ENCODE peak calls at places on chromosomes 6 and 20, in nine cellular contexts. One of them, this sample, is unnamed.

GRCh38 chr20:946826-947225 is 30.7 kb upstream of the ANGPT4 start:
- DNase-seq in adrenal gland: no peak
- DNase-seq in stomach: no peak
- DNase-seq in tibial nerve: no peak
- DNase-seq in transverse colon: no peak
- DNase-seq in esophagus squamous epithelium: no peak
- DNase-seq in breast epithelium: no peak
- DNase-seq in heart left ventricle: no peak
- DNase-seq in uterus: no peak
- DNase-seq in this sample: no peak

GRCh38 chr6:101730954-101731353 is 337.4 kb downstream of the GRIK2 start:
- DNase-seq in transverse colon: no peak
- DNase-seq in stomach: no peak
- DNase-seq in breast epithelium: no peak
- DNase-seq in adrenal gland: no peak
- DNase-seq in esophagus squamous epithelium: no peak
- DNase-seq in uterus: no peak
- DNase-seq in heart left ventricle: no peak
- DNase-seq in tibial nerve: no peak
- DNase-seq in this sample: no peak

GRCh38 chr6:109093732-109094131 is 914 bp downstream of the SESN1 start:
- DNase-seq in uterus: no peak
- DNase-seq in heart left ventricle: no peak
- DNase-seq in tibial nerve: no peak
- DNase-seq in transverse colon: no peak
- DNase-seq in adrenal gland: no peak
- DNase-seq in esophagus squamous epithelium: no peak
- DNase-seq in stomach: no peak
- DNase-seq in breast epithelium: no peak
- DNase-seq in this sample: no peak

GRCh38 chr6:107030151-107030550 is 2.2 kb downstream of the MTRES1 start:
- DNase-seq in transverse colon: no peak
- DNase-seq in uterus: no peak
- DNase-seq in stomach: no peak
- DNase-seq in breast epithelium: no peak
- DNase-seq in tibial nerve: no peak
- DNase-seq in heart left ventricle: no peak
- DNase-seq in adrenal gland: no peak
- DNase-seq in esophagus squamous epithelium: no peak
- DNase-seq in this sample: no peak

GRCh38 chr6:19852090-19852457 is 14.9 kb downstream of the ID4 start:
- DNase-seq in transverse colon: no peak
- DNase-seq in stomach: no peak
- DNase-seq in heart left ventricle: no peak
- DNase-seq in uterus: no peak
- DNase-seq in adrenal gland: no peak
- DNase-seq in esophagus squamous epithelium: no peak
- DNase-seq in breast epithelium: no peak
- DNase-seq in tibial nerve: no peak
- DNase-seq in this sample: no peak

GRCh38 chr20:43006651-43007375 is 182.9 kb downstream of the PTPRT start:
- DNase-seq in heart left ventricle: no peak
- DNase-seq in breast epithelium: no peak
- DNase-seq in esophagus squamous epithelium: no peak
- DNase-seq in stomach: no peak
- DNase-seq in adrenal gland: no peak
- DNase-seq in tibial nerve: no peak
- DNase-seq in uterus: no peak
- DNase-seq in transverse colon: no peak
- DNase-seq in this sample: no peak

GRCh38 chr6:144379356-144379755 is 94.2 kb downstream of the UTRN start:
- DNase-seq in transverse colon: no peak
- DNase-seq in adrenal gland: no peak
- DNase-seq in stomach: no peak
- DNase-seq in uterus: no peak
- DNase-seq in heart left ventricle: no peak
- DNase-seq in esophagus squamous epithelium: no peak
- DNase-seq in breast epithelium: no peak
- DNase-seq in tibial nerve: no peak
- DNase-seq in this sample: no peak

GRCh38 chr6:30359276-30359675 is 14.3 kb downstream of the RPP21 start:
- DNase-seq in uterus: no peak
- DNase-seq in stomach: no peak
- DNase-seq in transverse colon: no peak
- DNase-seq in breast epithelium: no peak
- DNase-seq in heart left ventricle: no peak
- DNase-seq in esophagus squamous epithelium: no peak
- DNase-seq in tibial nerve: no peak
- DNase-seq in adrenal gland: no peak
- DNase-seq in this sample: no peak

GRCh38 chr6:41680182-41680965 is 42.1 kb downstream of the MDFI start:
- DNase-seq in tibial nerve: no peak
- DNase-seq in stomach: no peak
- DNase-seq in heart left ventricle: no peak
- DNase-seq in breast epithelium: no peak
- DNase-seq in adrenal gland: peak; percentile 11
- DNase-seq in esophagus squamous epithelium: no peak
- DNase-seq in uterus: no peak
- DNase-seq in transverse colon: no peak
- DNase-seq in this sample: no peak

GRCh38 chr6:5493806-5494205 is 232.5 kb downstream of the FARS2 start:
- DNase-seq in uterus: no peak
- DNase-seq in transverse colon: no peak
- DNase-seq in heart left ventricle: no peak
- DNase-seq in breast epithelium: no peak
- DNase-seq in adrenal gland: no peak
- DNase-seq in stomach: no peak
- DNase-seq in esophagus squamous epithelium: no peak
- DNase-seq in tibial nerve: no peak
- DNase-seq in this sample: no peak
- TF ChIP-seq POLR2A in uterus: no peak
- TF ChIP-seq POLR2A in transverse colon: no peak
- TF ChIP-seq POLR2A in heart left ventricle: no peak
- TF ChIP-seq POLR2A in breast epithelium: no peak
- TF ChIP-seq POLR2A in adrenal gland: no peak
- TF ChIP-seq POLR2A in stomach: no peak
- TF ChIP-seq POLR2A in esophagus squamous epithelium: no peak
- TF ChIP-seq POLR2A in tibial nerve: no peak
- TF ChIP-seq POLR2A in this sample: no peak

DNA sequence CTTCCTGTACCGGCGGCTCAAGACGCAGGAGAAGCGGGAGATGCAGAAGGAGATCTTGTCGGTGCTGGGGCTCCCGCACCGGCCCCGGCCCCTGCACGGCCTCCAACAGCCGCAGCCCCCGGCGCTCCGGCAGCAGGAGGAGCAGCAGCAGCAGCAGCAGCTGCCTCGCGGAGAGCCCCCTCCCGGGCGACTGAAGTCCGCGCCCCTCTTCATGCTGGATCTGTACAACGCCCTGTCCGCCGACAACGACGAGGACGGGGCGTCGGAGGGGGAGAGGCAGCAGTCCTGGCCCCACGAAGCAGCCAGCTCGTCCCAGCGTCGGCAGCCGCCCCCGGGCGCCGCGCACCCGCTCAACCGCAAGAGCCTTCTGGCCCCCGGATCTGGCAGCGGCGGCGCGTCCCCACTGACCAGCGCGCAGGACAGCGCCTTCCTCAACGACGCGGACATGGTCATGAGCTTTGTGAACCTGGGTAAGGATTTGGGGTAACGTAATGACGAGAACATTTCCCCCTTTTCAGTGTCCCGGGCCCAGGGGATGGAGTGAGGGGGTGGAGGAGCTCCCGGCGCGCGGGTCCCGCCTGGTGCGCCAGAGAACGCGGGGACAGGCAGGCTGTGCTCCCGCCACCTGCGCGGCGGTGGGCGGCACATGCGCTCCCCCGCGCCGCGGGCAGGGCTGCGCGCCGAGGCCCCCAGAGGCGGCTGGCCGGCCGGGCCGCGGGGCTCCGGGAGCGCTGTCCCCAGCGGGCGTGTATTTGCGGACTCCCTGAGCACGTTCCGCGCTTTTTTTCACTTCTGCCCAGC is 1.5 kb downstream of the BMP6 start:
- DNase-seq in uterus: no peak
- DNase-seq in esophagus squamous epithelium: no peak
- DNase-seq in transverse colon: no peak
- DNase-seq in stomach: no peak
- DNase-seq in adrenal gland: no peak
- DNase-seq in heart left ventricle: no peak
- DNase-seq in tibial nerve: no peak
- DNase-seq in breast epithelium: no peak
- DNase-seq in this sample: no peak
- TF ChIP-seq CTCF in uterus: no peak
- TF ChIP-seq CTCF in esophagus squamous epithelium: no peak
- TF ChIP-seq CTCF in transverse colon: no peak
- TF ChIP-seq CTCF in stomach: no peak
- TF ChIP-seq CTCF in adrenal gland: no peak
- TF ChIP-seq CTCF in heart left ventricle: no peak
- TF ChIP-seq CTCF in tibial nerve: no peak
- TF ChIP-seq CTCF in breast epithelium: no peak
- TF ChIP-seq CTCF in this sample: no peak

GRCh38 chr6:53264915-53265615 is 83.7 kb downstream of the ELOVL5 start:
- DNase-seq in stomach: no peak
- DNase-seq in tibial nerve: no peak
- DNase-seq in esophagus squamous epithelium: no peak
- DNase-seq in breast epithelium: no peak
- DNase-seq in uterus: no peak
- DNase-seq in transverse colon: no peak
- DNase-seq in adrenal gland: no peak
- DNase-seq in heart left ventricle: no peak
- DNase-seq in this sample: no peak

GRCh38 chr6:53266553-53267090 is 82.1 kb downstream of the ELOVL5 start:
- DNase-seq in heart left ventricle: no peak
- DNase-seq in breast epithelium: no peak
- DNase-seq in transverse colon: no peak
- DNase-seq in stomach: no peak
- DNase-seq in uterus: no peak
- DNase-seq in esophagus squamous epithelium: no peak
- DNase-seq in adrenal gland: no peak
- DNase-seq in tibial nerve: no peak
- DNase-seq in this sample: no peak

GRCh38 chr6:53264337-53264736 is 84.4 kb downstream of the ELOVL5 start:
- DNase-seq in tibial nerve: no peak
- DNase-seq in heart left ventricle: no peak
- DNase-seq in stomach: no peak
- DNase-seq in esophagus squamous epithelium: no peak
- DNase-seq in transverse colon: no peak
- DNase-seq in uterus: no peak
- DNase-seq in adrenal gland: no peak
- DNase-seq in breast epithelium: no peak
- DNase-seq in this sample: no peak

GRCh38 chr6:53259860-53260580 is 88.7 kb downstream of the ELOVL5 start:
- DNase-seq in transverse colon: no peak
- DNase-seq in uterus: no peak
- DNase-seq in esophagus squamous epithelium: no peak
- DNase-seq in adrenal gland: peak; percentile 85
- DNase-seq in heart left ventricle: no peak
- DNase-seq in stomach: no peak
- DNase-seq in tibial nerve: no peak
- DNase-seq in breast epithelium: no peak
- DNase-seq in this sample: no peak

GRCh38 chr6:53263915-53264314 is 84.8 kb downstream of the ELOVL5 start:
- DNase-seq in stomach: no peak
- DNase-seq in breast epithelium: no peak
- DNase-seq in tibial nerve: no peak
- DNase-seq in uterus: no peak
- DNase-seq in esophagus squamous epithelium: no peak
- DNase-seq in transverse colon: no peak
- DNase-seq in adrenal gland: no peak
- DNase-seq in heart left ventricle: no peak
- DNase-seq in this sample: no peak
- H3K36me3 ChIP-seq in stomach: peaks cover 61% of the 10 kb centered on the region
- H3K36me3 ChIP-seq in breast epithelium: peaks cover 6% of the 10 kb centered on the region
- H3K36me3 ChIP-seq in tibial nerve: no peaks in the 10 kb centered on the region
- H3K36me3 ChIP-seq in uterus: no peaks in the 10 kb centered on the region
- H3K36me3 ChIP-seq in esophagus squamous epithelium: no peaks in the 10 kb centered on the region
- H3K36me3 ChIP-seq in transverse colon: peaks cover 9% of the 10 kb centered on the region
- H3K36me3 ChIP-seq in adrenal gland: peaks cover 22% of the 10 kb centered on the region
- H3K36me3 ChIP-seq in heart left ventricle: peaks cover 42% of the 10 kb centered on the region
- H3K36me3 ChIP-seq in this sample: peaks cover 37% of the 10 kb centered on the region

GRCh38 chr6:75282706-75283105 is 1.9 kb downstream of the TMEM30A start:
- DNase-seq in uterus: no peak
- DNase-seq in adrenal gland: no peak
- DNase-seq in transverse colon: no peak
- DNase-seq in stomach: no peak
- DNase-seq in heart left ventricle: no peak
- DNase-seq in breast epithelium: no peak
- DNase-seq in esophagus squamous epithelium: no peak
- DNase-seq in tibial nerve: no peak
- DNase-seq in this sample: no peak

GRCh38 chr6:75283907-75284284 is 696 bp downstream of the TMEM30A start:
- DNase-seq in adrenal gland: no peak
- DNase-seq in stomach: no peak
- DNase-seq in breast epithelium: no peak
- DNase-seq in uterus: no peak
- DNase-seq in esophagus squamous epithelium: no peak
- DNase-seq in transverse colon: no peak
- DNase-seq in heart left ventricle: no peak
- DNase-seq in tibial nerve: no peak
- DNase-seq in this sample: no peak

GRCh38 chr6:75286955-75287354 is 2.4 kb upstream of the TMEM30A start:
- DNase-seq in transverse colon: no peak
- DNase-seq in stomach: no peak
- DNase-seq in uterus: no peak
- DNase-seq in breast epithelium: no peak
- DNase-seq in adrenal gland: no peak
- DNase-seq in esophagus squamous epithelium: no peak
- DNase-seq in heart left ventricle: no peak
- DNase-seq in tibial nerve: no peak
- DNase-seq in this sample: no peak

GRCh38 chr6:75285156-75285639 is 606 bp upstream of the TMEM30A start:
- DNase-seq in breast epithelium: no peak
- DNase-seq in adrenal gland: no peak
- DNase-seq in tibial nerve: no peak
- DNase-seq in uterus: no peak
- DNase-seq in stomach: no peak
- DNase-seq in heart left ventricle: no peak
- DNase-seq in esophagus squamous epithelium: no peak
- DNase-seq in transverse colon: no peak
- DNase-seq in this sample: no peak

DNA sequence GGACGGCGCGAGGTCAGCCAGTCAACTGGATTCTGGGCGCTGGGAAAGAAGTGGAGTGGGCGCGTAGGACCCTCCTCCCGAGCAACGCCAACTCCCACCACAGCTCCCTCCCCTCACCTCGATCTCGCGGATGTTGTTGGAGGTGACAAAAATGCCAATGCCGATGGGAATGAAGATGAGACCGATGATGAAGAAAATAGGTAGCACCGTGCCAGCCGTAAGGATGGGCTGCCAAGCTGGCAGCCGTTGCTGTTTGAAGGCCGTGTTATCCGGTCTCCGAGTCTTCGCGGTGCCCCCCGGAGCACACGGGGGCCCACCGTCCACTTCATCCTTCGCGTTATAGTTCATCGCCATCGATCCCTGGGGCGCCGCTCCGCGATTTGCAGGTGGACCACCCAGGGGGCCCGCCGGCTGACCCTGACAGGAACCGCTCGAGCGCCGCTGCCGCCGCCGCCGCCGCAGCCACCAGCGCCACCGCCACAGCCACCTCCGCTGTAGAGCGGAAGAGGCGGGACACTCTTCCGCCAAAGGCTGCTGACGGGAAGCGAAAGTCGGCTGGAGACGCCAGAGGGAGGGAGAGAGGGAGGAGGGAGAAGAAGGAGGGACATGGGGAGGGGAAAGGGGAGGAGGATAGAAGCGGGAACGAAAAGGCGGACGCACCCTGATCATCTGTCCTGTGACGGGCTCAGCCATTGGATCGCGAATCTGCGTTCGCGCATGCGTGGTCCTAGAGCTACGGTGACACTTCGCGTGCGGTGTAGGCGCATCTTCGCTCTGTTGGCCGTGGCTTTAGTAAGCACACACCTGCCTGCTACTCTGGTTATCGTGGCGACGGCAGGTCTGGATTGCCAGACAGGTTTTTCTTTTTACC is at the start of gene TMEM30A:
- DNase-seq in breast epithelium: peak; percentile 96
- DNase-seq in transverse colon: peak; percentile 98
- DNase-seq in stomach: peak; percentile 96
- DNase-seq in tibial nerve: peak; percentile 90
- DNase-seq in uterus: peak; percentile 95
- DNase-seq in heart left ventricle: peak; percentile 98
- DNase-seq in adrenal gland: peak; percentile 99
- DNase-seq in esophagus squamous epithelium: peak; percentile 83
- DNase-seq in this sample: peak; percentile 99
- TF ChIP-seq POLR2A in breast epithelium: peak; percentile 72
- TF ChIP-seq POLR2A in transverse colon: peak; percentile 90
- TF ChIP-seq POLR2A in stomach: peak; percentile 50
- TF ChIP-seq POLR2A in tibial nerve: peak; percentile 91
- TF ChIP-seq POLR2A in uterus: peak; percentile 89
- TF ChIP-seq POLR2A in heart left ventricle: peak; percentile 86
- TF ChIP-seq POLR2A in adrenal gland: peak; percentile 63
- TF ChIP-seq POLR2A in esophagus squamous epithelium: peak; percentile 82
- TF ChIP-seq POLR2A in this sample: peak; percentile 81

This sample was measured in vagina.